ENCODE peak calls at places on chromosomes 7 and 10, in six cellular contexts. J is K562, X is Caco-2, V is right atrium auricular region, C is AG09309, M is A673. Y is an unnamed sample.

GRCh38 chr7:28685291-28685659 is 272.9 kb downstream of the TRIL start:
- DNase-seq in J (no peak), X (no peak), V (no peak), C (no peak), M (no peak), Y (no peak)

GRCh38 chr10:119161680-119162079 is 3.8 kb downstream of the SFXN4 start:
- DNase-seq in J (peak; percentile 54), X (no peak), V (no peak), C (no peak), M (no peak), Y (peak; percentile 65)

GRCh38 chr10:113473851-113474250 is 79.0 kb upstream of the HABP2 start:
- DNase-seq in J (no peak), X (no peak), V (no peak), C (peak; percentile 70), M (no peak), Y (peak; percentile 41)

GRCh38 chr7:26001662-26002244 is 150.2 kb upstream of the NFE2L3 start:
- DNase-seq in J (no peak), X (peak; percentile 89), V (no peak), C (no peak), M (no peak), Y (no peak)

GRCh38 chr7:86002858-86003257 is 640.9 kb upstream of the GRM3 start:
- DNase-seq in J (no peak), X (no peak), V (no peak), C (no peak), M (no peak), Y (no peak)

GRCh38 chr7:130366561-130366960 is 13.7 kb upstream of the CPA1 start:
- DNase-seq in J (no peak), X (no peak), V (no peak), C (no peak), M (no peak), Y (no peak)

GRCh38 chr10:78551184-78552005 is 517.4 kb upstream of the ZMIZ1 start:
- DNase-seq in J (no peak), X (peak; percentile 62), V (no peak), C (no peak), M (no peak), Y (no peak)

GRCh38 chr7:106611911-106612310 is 49.0 kb downstream of the CCDC71L start:
- DNase-seq in J (no peak), X (no peak), V (no peak), C (peak; percentile 5), M (no peak), Y (peak; percentile 69)

GRCh38 chr7:159197066-159197975 is 52.7 kb upstream of the VIPR2 start:
- DNase-seq in J (peak; percentile 94), X (no peak), V (no peak), C (no peak), M (peak; percentile 71), Y (no peak)

GRCh38 chr7:94424336-94424735 is 29.6 kb downstream of the COL1A2 start:
- DNase-seq in J (no peak), X (no peak), V (no peak), C (no peak), M (no peak), Y (no peak)

GRCh38 chr7:133355325-133355708 is 102.4 kb downstream of the EXOC4 start:
- DNase-seq in J (no peak), X (no peak), V (no peak), C (no peak), M (peak; percentile 63), Y (peak; percentile 62)

GRCh38 chr7:152056621-152057274 is 31.3 kb downstream of the GALNT11 start:
- DNase-seq in J (no peak), X (no peak), V (no peak), C (no peak), M (no peak), Y (no peak)

GRCh38 chr10:89269822-89270483 is 18.4 kb upstream of the LIPA start:
- DNase-seq in J (no peak), X (no peak), V (no peak), C (no peak), M (no peak), Y (no peak)

GRCh38 chr10:132368881-132369635 is 27.9 kb upstream of the PWWP2B start:
- DNase-seq in J (no peak), X (no peak), V (no peak), C (peak; percentile 32), M (no peak), Y (peak; percentile 47)

GRCh38 chr7:79806161-79806734 is 328.4 kb upstream of the GNAI1 start:
- DNase-seq in J (no peak), X (no peak), V (no peak), C (peak; percentile 10), M (peak; percentile 25), Y (peak; percentile 46)

GRCh38 chr7:130353196-130353595 is 8.6 kb downstream of the CPA5 start:
- DNase-seq in J (no peak), X (no peak), V (no peak), C (no peak), M (no peak), Y (no peak)

GRCh38 chr10:43202224-43202656 is 64.0 kb downstream of the CSGALNACT2 start:
- DNase-seq in J (peak; percentile 80), X (peak; percentile 34), V (peak; percentile 53), C (no peak), M (peak; percentile 52), Y (peak; percentile 30)

GRCh38 chr7:8109196-8110022 is 140.8 kb downstream of the GLCCI1 start:
- DNase-seq in J (no peak), X (no peak), V (no peak), C (peak; percentile 17), M (no peak), Y (peak; percentile 44)

GRCh38 chr7:44216521-44217030 is 15.8 kb downstream of the YKT6 start:
- DNase-seq in J (no peak), X (peak; percentile 19), V (no peak), C (no peak), M (no peak), Y (no peak)

GRCh38 chr7:30225863-30226361 is 58.5 kb upstream of the ZNRF2 start:
- DNase-seq in J (no peak), X (no peak), V (no peak), C (no peak), M (no peak), Y (peak; percentile 22)

GRCh38 chr10:73865459-73866442 is 8.6 kb downstream of the CAMK2G start:
- DNase-seq in J (no peak), X (no peak), V (no peak), C (no peak), M (no peak), Y (no peak)

GRCh38 chr10:60757422-60757895 is 20.8 kb upstream of the CDK1 start:
- DNase-seq in J (no peak), X (peak; percentile 80), V (no peak), C (no peak), M (no peak), Y (no peak)

GRCh38 chr7:112206238-112207105 is at the start of the genes DOCK4 and ZNF277:
- DNase-seq in J (peak; percentile 98), X (peak; percentile 98), V (peak; percentile 99), C (peak; percentile 95), M (peak; percentile 100), Y (peak; percentile 98)

GRCh38 chr7:26038201-26038990 is 113.6 kb upstream of the NFE2L3 start:
- DNase-seq in J (no peak), X (no peak), V (no peak), C (no peak), M (peak; percentile 42), Y (no peak)

GRCh38 chr10:97000487-97001182 is 168.5 kb downstream of the LCOR start:
- DNase-seq in J (no peak), X (no peak), V (no peak), C (no peak), M (no peak), Y (no peak)
- TF ChIP-seq CTCF in J (peak; percentile 10), X (no peak), V (no peak), C (no peak), M (no peak), Y (no peak)

DNA sequence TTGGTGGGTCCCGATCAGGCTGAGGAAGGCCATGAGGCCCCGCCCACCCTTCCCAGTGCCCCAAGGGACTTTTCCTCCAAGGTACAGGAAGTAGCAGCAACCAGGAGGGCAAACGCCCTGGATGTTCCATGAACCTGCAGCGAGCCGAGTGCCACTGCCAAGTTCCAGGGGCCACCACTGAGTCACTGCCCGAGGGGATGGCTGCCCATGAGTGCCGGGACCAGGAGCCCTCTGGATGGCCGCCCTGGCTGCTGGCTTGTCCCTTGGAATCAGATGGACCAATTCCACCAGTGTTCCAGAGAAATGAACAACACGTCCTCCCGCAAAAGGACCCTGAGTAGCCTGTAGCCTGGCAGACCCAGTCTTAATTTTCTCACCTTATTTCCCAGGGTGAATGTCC is 74.2 kb downstream of the ZRANB1 start:
- DNase-seq in J (no peak), X (no peak), V (no peak), C (no peak), M (no peak), Y (no peak)
- TF ChIP-seq CTCF in J (no peak), X (no peak), V (no peak), C (no peak), M (no peak), Y (no peak)

GRCh38 chr7:108380527-108380926 is 75.7 kb downstream of the NRCAM start:
- DNase-seq in J (no peak), X (no peak), V (no peak), C (no peak), M (no peak), Y (peak; percentile 22)

GRCh38 chr7:108382932-108383331 is 73.3 kb downstream of the NRCAM start:
- DNase-seq in J (no peak), X (no peak), V (no peak), C (no peak), M (no peak), Y (no peak)

GRCh38 chr7:108385834-108386422 is 70.3 kb downstream of the NRCAM start:
- DNase-seq in J (no peak), X (no peak), V (no peak), C (no peak), M (no peak), Y (no peak)

DNA sequence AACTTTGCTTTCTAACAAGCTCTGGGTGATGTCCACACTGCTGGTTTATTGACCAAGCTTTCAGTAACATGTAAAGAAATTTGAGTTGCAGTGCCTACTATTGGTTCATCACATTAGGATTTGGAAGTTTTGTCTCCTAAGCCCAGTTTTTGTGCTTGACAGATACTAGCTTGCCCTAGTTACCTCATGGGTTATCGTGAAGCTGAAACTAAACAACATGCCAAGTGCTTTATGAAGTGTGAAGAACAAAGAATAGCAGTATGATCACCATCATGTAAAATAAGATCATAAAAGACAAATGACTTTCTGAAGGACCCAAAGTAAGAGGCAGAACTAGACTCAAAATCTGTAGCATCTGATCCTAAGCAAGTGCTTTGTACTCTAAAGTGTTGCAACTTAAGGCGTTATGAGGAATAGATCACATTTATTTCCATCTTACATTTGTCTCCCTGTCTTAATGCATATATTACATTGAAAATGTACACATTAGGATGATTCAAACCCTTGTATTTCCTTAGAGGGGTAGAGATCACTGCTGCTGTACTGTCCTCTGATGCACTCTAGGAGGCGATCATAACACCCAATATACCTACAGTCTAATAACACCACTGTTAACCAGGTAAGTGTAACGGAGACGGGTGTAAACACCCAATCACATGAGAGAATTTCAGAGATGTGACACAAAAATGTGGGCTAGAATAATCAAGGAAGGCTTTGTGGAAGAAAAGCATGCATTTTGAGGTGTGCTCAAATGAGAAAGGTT is 71.3 kb downstream of the NRCAM start:
- DNase-seq in J (no peak), X (no peak), V (no peak), C (no peak), M (no peak), Y (no peak)
- TF ChIP-seq CTCF in J (peak; percentile 54), X (no peak), V (no peak), C (no peak), M (peak; percentile 62), Y (peak; percentile 17)

DNA sequence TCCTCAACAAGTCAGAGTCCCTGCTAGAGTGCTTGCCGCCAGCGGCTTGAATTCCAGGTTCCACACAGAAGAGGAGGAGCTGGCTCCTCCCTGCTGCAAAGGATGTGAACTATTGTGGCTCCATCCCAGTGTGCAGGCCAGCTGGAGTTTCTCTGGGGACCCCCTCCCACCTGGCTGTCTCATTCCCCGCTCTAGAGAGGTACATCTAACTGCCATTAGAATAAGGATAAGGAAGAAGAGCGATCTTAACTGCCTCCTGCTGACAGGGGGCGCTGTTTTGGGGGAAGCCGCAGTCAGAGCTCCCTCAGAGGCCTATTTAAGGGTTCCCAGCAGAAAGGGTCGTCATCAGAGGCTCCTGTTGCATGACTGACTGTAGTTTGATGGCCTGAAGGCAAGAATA is 40.8 kb upstream of the HECW1 start:
- DNase-seq in J (peak; percentile 23), X (no peak), V (no peak), C (no peak), M (peak; percentile 62), Y (peak; percentile 11)
- TF ChIP-seq CTCF in J (peak; percentile 63), X (peak; percentile 44), V (no peak), C (peak; percentile 38), M (peak; percentile 72), Y (peak; percentile 42)

Y was measured in fibroblast of mammary gland.